ENCODE peak calls at places on chromosome X, in six cellular contexts. K is CD4-positive, alpha-beta memory T cell; E is H54; X is pons; O is activated T-helper 1 cell treated with anti-CD3 and anti-CD28 coated beads, Interleukin-2, amount 50 U/mL, for 16 hours; I is hippocampal formation. N is an unnamed sample.

GRCh38 chrX:29231800-29232199 is 644.6 kb downstream of the IL1RAPL1 start:
- DNase-seq in K (no peak), E (no peak), X (peak), O (no peak), I (no peak), N (no peak)

GRCh38 chrX:56963377-56963776 is 32.0 kb downstream of the SPIN3 start:
- DNase-seq in K (peak), E (no peak), X (no peak), O (no peak), I (no peak), N (no peak)

GRCh38 chrX:2677764-2678163 is 13.3 kb upstream of the CD99 start:
- DNase-seq in K (no peak), E (peak), X (peak), O (no peak), I (no peak), N (no peak)

GRCh38 chrX:153871451-153871850 is 14.5 kb downstream of the L1CAM start:
- DNase-seq in K (no peak), E (no peak), X (no peak), O (no peak), I (no peak), N (no peak)

GRCh38 chrX:130704053-130705038 is 198.7 kb downstream of the ENOX2 start:
- DNase-seq in K (no peak), E (no peak), X (no peak), O (no peak), I (no peak), N (no peak)

GRCh38 chrX:136251042-136251991 is at the start of gene MAP7D3:
- DNase-seq in K (peak), E (peak), X (no peak), O (peak), I (peak), N (peak)

GRCh38 chrX:81868979-81869378 is 667.1 kb downstream of the SH3BGRL start:
- DNase-seq in K (no peak), E (no peak), X (no peak), O (no peak), I (no peak), N (no peak)

GRCh38 chrX:67523002-67523711 is 20.7 kb upstream of the AR start:
- DNase-seq in K (no peak), E (no peak), X (no peak), O (no peak), I (no peak), N (no peak)

GRCh38 chrX:22159071-22159470 is 113.6 kb upstream of the CBLL2 start:
- DNase-seq in K (no peak), E (no peak), X (no peak), O (no peak), I (no peak), N (no peak)

GRCh38 chrX:133670394-133670793 is 255.1 kb upstream of the GPC4 start:
- DNase-seq in K (peak), E (no peak), X (peak), O (no peak), I (no peak), N (no peak)

GRCh38 chrX:97159916-97160800 is 276.4 kb downstream of the RPA4 start:
- DNase-seq in K (no peak), E (no peak), X (no peak), O (no peak), I (no peak), N (no peak)

N was measured in NK-92 treated with Interleukin-12 subunit alpha and Interleukin-12 subunit beta, amount 100 ng/mL, for 24 hours.